ENCODE peak calls at places on chromosomes 12 and 14, in ten cellular contexts. Z is body of pancreas, E is endothelial cell of umbilical vein, F is breast epithelium, G is GM12892, R is HCT116, O is stomach, B is ovary, X is transverse colon, M is H54. N is an unnamed sample.

GRCh38 chr12:79983492-79983891 is 48.6 kb upstream of the PPP1R12A start:
- DNase-seq in Z (no peak), E (no peak), F (no peak), G (no peak), R (no peak), O (no peak), B (no peak), X (no peak), M (peak), N (no peak)

GRCh38 chr14:37584211-37585100 is 10.6 kb downstream of the FOXA1 start:
- DNase-seq in Z (no peak), E (no peak), F (peak), G (no peak), R (no peak), O (peak), B (no peak), X (peak), M (no peak), N (no peak)

GRCh38 chr14:26394114-26394855 is 203.5 kb downstream of the NOVA1 start:
- DNase-seq in Z (peak), E (peak), F (no peak), G (no peak), R (no peak), O (peak), B (no peak), X (peak), M (no peak), N (no peak)

GRCh38 chr12:61502179-61502578 is 758.0 kb upstream of the USP15 start:
- DNase-seq in Z (no peak), E (no peak), F (no peak), G (no peak), R (no peak), O (no peak), B (no peak), X (no peak), M (no peak), N (no peak)

GRCh38 chr14:87102979-87103378 is 890.0 kb downstream of the GALC start:
- DNase-seq in Z (no peak), E (no peak), F (no peak), G (no peak), R (no peak), O (no peak), B (no peak), X (no peak), M (no peak), N (no peak)

GRCh38 chr14:59482120-59482434 is 2.1 kb downstream of the L3HYPDH start:
- DNase-seq in Z (no peak), E (no peak), F (no peak), G (no peak), R (no peak), O (no peak), B (no peak), X (no peak), M (no peak), N (no peak)

GRCh38 chr12:117192057-117192456 is 1.8 kb upstream of the FBXO21 start:
- DNase-seq in Z (peak), E (no peak), F (no peak), G (no peak), R (no peak), O (peak), B (peak), X (no peak), M (no peak), N (no peak)

GRCh38 chr12:61029516-61029915 is 1230.7 kb upstream of the USP15 start:
- DNase-seq in Z (no peak), E (no peak), F (no peak), G (no peak), R (no peak), O (no peak), B (no peak), X (no peak), M (no peak), N (no peak)

GRCh38 chr12:119802472-119802871 is 74.6 kb downstream of the CIT start:
- DNase-seq in Z (no peak), E (no peak), F (no peak), G (no peak), R (no peak), O (no peak), B (no peak), X (peak), M (no peak), N (peak)

GRCh38 chr12:100554608-100555077 is 18.8 kb upstream of the GAS2L3 start:
- DNase-seq in Z (peak), E (peak), F (no peak), G (no peak), R (peak), O (no peak), B (no peak), X (no peak), M (peak), N (peak)

GRCh38 chr12:123907726-123908476 is 64.7 kb downstream of the CCDC92 start:
- DNase-seq in Z (no peak), E (no peak), F (no peak), G (no peak), R (no peak), O (no peak), B (no peak), X (no peak), M (no peak), N (no peak)

GRCh38 chr14:70601162-70601561 is 707 bp upstream of the MED6 start:
- DNase-seq in Z (no peak), E (no peak), F (no peak), G (no peak), R (no peak), O (no peak), B (no peak), X (no peak), M (no peak), N (no peak)

GRCh38 chr14:70595443-70596185 is 4.8 kb downstream of the MED6 start:
- DNase-seq in Z (peak), E (no peak), F (no peak), G (no peak), R (no peak), O (no peak), B (no peak), X (no peak), M (peak), N (no peak)

GRCh38 chr14:70602254-70602653 is 1.8 kb upstream of the MED6 start:
- DNase-seq in Z (no peak), E (no peak), F (no peak), G (peak), R (no peak), O (no peak), B (no peak), X (no peak), M (no peak), N (no peak)

GRCh38 chr14:70600382-70601157 is at the start of gene MED6:
- DNase-seq in Z (peak), E (peak), F (peak), G (peak), R (peak), O (peak), B (peak), X (peak), M (peak), N (peak)
- TF ChIP-seq POLR2A in Z (peak), E (peak), F (peak), G (peak), R (no peak), O (no peak), B (peak), X (peak), M (no peak), N (peak)

DNA sequence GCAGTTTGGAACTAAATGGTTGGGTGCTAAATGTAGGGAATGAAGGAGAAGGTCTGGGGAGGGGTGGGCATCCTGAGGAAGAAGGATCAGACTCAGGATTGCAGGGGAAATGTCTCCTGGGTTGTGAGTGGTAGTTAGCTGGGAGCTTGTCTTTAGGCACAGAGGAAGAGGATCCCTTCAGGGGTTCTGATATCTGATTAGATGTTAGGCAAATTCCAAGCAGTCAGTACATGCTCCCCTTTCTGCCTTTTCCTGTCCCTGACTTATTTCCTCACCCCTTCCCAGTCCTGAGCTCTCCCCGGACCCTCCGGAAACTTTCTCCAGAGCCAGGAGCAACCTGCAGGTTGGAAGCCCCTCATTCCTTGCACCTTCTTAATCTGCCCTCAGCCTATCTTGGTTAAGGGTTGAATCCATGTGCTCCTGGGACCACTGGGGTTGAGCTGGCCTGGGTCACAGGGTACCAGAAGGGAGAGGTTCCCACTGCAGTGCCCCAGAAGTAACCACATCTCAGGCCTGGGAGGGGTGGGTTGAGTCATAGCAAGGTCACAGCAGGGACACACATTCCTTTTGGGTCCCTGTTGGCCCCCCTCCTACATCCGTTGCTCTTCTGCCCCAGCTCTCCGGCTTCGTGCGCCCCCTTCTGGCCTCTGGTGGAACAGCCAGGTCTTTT is 1.6 kb downstream of the IGFBP6 start:
- DNase-seq in Z (peak), E (peak), F (peak), G (peak), R (peak), O (peak), B (peak), X (peak), M (peak), N (peak)
- TF ChIP-seq POLR2A in Z (no peak), E (peak), F (no peak), G (no peak), R (no peak), O (no peak), B (no peak), X (no peak), M (peak), N (no peak)

GRCh38 chr12:109098142-109098652 is 800 bp downstream of the UNG start:
- DNase-seq in Z (peak), E (no peak), F (peak), G (no peak), R (no peak), O (peak), B (peak), X (peak), M (peak), N (peak)
- TF ChIP-seq POLR2A in Z (peak), E (peak), F (no peak), G (no peak), R (no peak), O (no peak), B (peak), X (peak), M (no peak), N (no peak)

GRCh38 chr14:40485688-40486087 is 1053.5 kb upstream of the FBXO33 start:
- DNase-seq in Z (no peak), E (no peak), F (no peak), G (no peak), R (no peak), O (no peak), B (no peak), X (no peak), M (no peak), N (no peak)
- TF ChIP-seq POLR2A in Z (no peak), E (no peak), F (no peak), G (no peak), R (no peak), O (no peak), B (no peak), X (no peak), M (no peak), N (no peak)